ENCODE peak calls at places on chromosome 4, in four cellular contexts. O, I, D and X are unnamed samples.

GRCh38 chr4:109171098-109171497 is 131.4 kb downstream of the COL25A1 start:
- DNase-seq in O (no peak), I (no peak), D (no peak), X (no peak)

GRCh38 chr4:101846550-101846949 is 56.0 kb downstream of the BANK1 start:
- DNase-seq in O (no peak), I (no peak), D (no peak), X (no peak)

GRCh38 chr4:156190606-156191005 is 236.9 kb upstream of the CTSO start:
- DNase-seq in O (peak), I (no peak), D (no peak), X (no peak)

GRCh38 chr4:183691897-183692296 is 32.8 kb downstream of the TRAPPC11 start:
- DNase-seq in O (no peak), I (no peak), D (no peak), X (no peak)

GRCh38 chr4:124177647-124178425 is 534.7 kb downstream of the ANKRD50 start:
- DNase-seq in O (peak), I (peak), D (no peak), X (no peak)

GRCh38 chr4:7904942-7905341 is 34.7 kb downstream of the AFAP1 start:
- DNase-seq in O (peak), I (peak), D (no peak), X (no peak)

GRCh38 chr4:88976514-88977035 is 80.4 kb downstream of the FAM13A start:
- DNase-seq in O (no peak), I (no peak), D (no peak), X (no peak)

GRCh38 chr4:1793940-1794808 is 1.1 kb downstream of the FGFR3 start:
- DNase-seq in O (peak), I (no peak), D (no peak), X (no peak)

GRCh38 chr4:41176357-41176756 is 38.0 kb downstream of the APBB2 start:
- DNase-seq in O (peak), I (no peak), D (no peak), X (no peak)

GRCh38 chr4:2257361-2258001 is 4.4 kb downstream of the MXD4 start:
- DNase-seq in O (no peak), I (no peak), D (no peak), X (no peak)

GRCh38 chr4:184649971-184650855 is 675 bp downstream of the PRIMPOL start:
- DNase-seq in O (peak), I (no peak), D (peak), X (peak)

GRCh38 chr4:145061325-145061920 is 36.6 kb downstream of the ANAPC10 start:
- DNase-seq in O (peak), I (peak), D (peak), X (peak)

GRCh38 chr4:77072195-77072753 is 3.5 kb downstream of the CCNI start:
- DNase-seq in O (no peak), I (no peak), D (peak), X (peak)

GRCh38 chr4:39134674-39135073 is 47.7 kb upstream of the WDR19 start:
- DNase-seq in O (no peak), I (no peak), D (peak), X (peak)

GRCh38 chr4:1051472-1051871 is 40.0 kb downstream of the FGFRL1 start:
- DNase-seq in O (no peak), I (no peak), D (no peak), X (no peak)

GRCh38 chr4:165814256-165815010 is 58.6 kb upstream of the TLL1 start:
- DNase-seq in O (peak), I (no peak), D (no peak), X (no peak)

GRCh38 chr4:79297029-79297428 is 28.8 kb downstream of the NAA11 start:
- DNase-seq in O (no peak), I (no peak), D (no peak), X (no peak)

DNA sequence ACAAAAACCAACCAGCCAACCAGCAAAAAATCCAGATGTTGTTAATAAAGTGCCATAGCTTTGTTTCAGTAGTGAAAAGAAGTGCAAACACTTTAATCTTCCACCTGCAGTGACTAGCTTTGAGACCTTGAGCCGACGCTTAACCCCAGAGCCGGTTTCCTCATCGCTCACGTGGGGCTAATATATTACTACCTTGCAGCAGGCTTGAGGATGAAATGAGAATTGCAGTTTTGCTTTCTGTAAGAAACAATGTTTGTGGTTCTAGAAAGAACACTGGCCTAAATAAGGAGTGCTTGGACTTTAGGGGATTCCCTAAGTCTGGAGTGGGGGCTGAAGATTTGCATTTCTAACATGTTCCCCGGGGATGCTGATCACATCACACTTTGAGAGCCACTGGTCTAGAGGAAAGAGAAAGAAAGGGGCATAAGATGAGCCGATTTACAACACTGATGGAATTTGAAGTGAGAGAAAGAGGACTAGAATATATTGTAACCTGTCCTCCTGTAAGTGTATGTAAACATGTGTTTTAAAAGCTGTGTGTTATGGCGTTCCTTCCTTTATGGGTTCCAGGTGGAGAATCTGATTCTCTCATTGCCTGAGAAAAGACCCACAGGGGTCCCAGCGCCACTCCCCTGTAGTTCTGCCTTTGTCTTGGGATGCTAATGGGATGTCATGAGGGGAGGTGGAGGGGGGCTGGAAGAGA is 1.4 kb downstream of the FGF2 start:
- DNase-seq in O (peak), I (no peak), D (peak), X (peak)
- TF ChIP-seq CTCF in O (no peak), I (no peak), D (peak), X (peak)

GRCh38 chr4:99151931-99152448 is 7.9 kb upstream of the ADH4 start:
- DNase-seq in O (no peak), I (no peak), D (no peak), X (no peak)

GRCh38 chr4:99151452-99151851 is 7.4 kb upstream of the ADH4 start:
- DNase-seq in O (no peak), I (no peak), D (no peak), X (no peak)

GRCh38 chr4:99154658-99155342 is 10.7 kb upstream of the ADH4 start:
- DNase-seq in O (no peak), I (no peak), D (no peak), X (no peak)

GRCh38 chr4:99148545-99148944 is 4.4 kb upstream of the ADH4 start:
- DNase-seq in O (no peak), I (no peak), D (no peak), X (no peak)

DNA sequence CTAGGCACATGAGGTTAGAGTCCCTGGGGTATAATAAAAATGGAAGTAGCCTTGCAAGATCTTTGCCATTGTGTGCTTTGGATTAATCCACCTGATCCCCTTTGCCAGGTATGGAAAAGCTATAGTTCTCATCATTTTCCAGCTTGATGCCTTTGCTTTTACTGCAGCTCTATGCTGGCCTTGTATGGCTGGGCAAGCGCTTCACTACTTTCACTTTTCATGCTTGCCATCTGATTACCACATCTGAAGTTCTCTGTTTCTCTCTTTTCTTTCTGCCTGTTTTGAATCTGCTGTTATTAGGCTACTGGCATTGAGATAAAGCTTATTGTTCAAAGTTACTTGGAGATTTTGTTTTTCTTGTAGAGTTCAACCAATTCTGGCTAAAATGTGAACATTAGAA is 5.5 kb upstream of the ADH4 start:
- DNase-seq in O (no peak), I (no peak), D (no peak), X (no peak)
- H3K4me3 ChIP-seq in O (no peak), I (no peak), D (no peak), X (no peak)

DNA sequence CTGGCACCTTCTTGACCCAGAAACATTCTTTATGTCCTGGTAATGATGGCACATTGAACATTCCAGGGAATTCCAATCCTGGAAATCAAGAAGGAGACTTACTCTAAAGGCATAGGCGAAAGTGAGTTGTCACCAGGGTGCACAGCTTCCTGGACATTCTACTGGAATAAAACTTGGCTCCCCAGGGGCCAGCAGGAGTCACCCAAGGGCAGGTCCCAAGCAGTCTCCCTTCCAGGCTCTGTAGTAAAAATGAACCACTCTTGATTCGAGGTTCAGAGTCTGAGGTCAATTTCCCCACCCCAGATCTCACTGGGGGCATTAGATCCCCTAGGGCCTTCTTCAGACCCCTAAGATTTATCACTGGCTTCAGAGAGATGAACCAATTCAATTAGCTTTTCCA is 338.7 kb upstream of the GATB start:
- DNase-seq in O (no peak), I (no peak), D (no peak), X (no peak)
- TF ChIP-seq CTCF in O (peak), I (peak), D (no peak), X (no peak)

GRCh38 chr4:133145241-133145640 is 3.9 kb upstream of the PCDH10 start:
- DNase-seq in O (no peak), I (no peak), D (no peak), X (no peak)
- H3K4me3 ChIP-seq in O (no peak), I (no peak), D (no peak), X (no peak)